ENCODE peak calls at places on chromosome 11, in seven cellular contexts. M is dorsolateral prefrontal cortex; A is CD8-positive, alpha-beta T cell; W is non-pigmented ciliary epithelial cell; R is activated T-helper 1 cell treated with Interleukin-2 at 50 U/mL for 16 hours; V is mesenchymal stem cell; T is T-helper 2 cell. K is an unnamed sample.

GRCh38 chr11:11640996-11641395 is 19.2 kb upstream of the GALNT18 start:
- DNase-seq in M (peak), A (no peak), W (no peak), R (no peak), V (no peak), T (no peak), K (no peak)

GRCh38 chr11:109838034-109838433 is 255.2 kb upstream of the ZC3H12C start:
- DNase-seq in M (no peak), A (no peak), W (no peak), R (no peak), V (no peak), T (no peak), K (no peak)

GRCh38 chr11:110645253-110645652 is 67.0 kb downstream of the ARHGAP20 start:
- DNase-seq in M (no peak), A (no peak), W (no peak), R (no peak), V (no peak), T (no peak), K (no peak)

GRCh38 chr11:43282607-43283440 is 29.0 kb upstream of the API5 start:
- DNase-seq in M (no peak), A (peak), W (no peak), R (no peak), V (peak), T (no peak), K (no peak)

GRCh38 chr11:42397483-42397882 is 914.3 kb upstream of the API5 start:
- DNase-seq in M (no peak), A (no peak), W (no peak), R (no peak), V (no peak), T (no peak), K (no peak)

GRCh38 chr11:30131535-30131934 is 99.3 kb upstream of the FSHB start:
- DNase-seq in M (no peak), A (no peak), W (no peak), R (no peak), V (no peak), T (no peak), K (no peak)

GRCh38 chr11:12179521-12179920 is 69.1 kb downstream of the MICAL2 start:
- DNase-seq in M (no peak), A (no peak), W (no peak), R (no peak), V (no peak), T (no peak), K (no peak)

GRCh38 chr11:134071306-134071705 is 2.4 kb downstream of the JAM3 start:
- DNase-seq in M (no peak), A (no peak), W (no peak), R (no peak), V (no peak), T (no peak), K (no peak)

GRCh38 chr11:27933992-27934829 is 173.7 kb downstream of the KIF18A start:
- DNase-seq in M (no peak), A (no peak), W (peak), R (no peak), V (peak), T (no peak), K (no peak)

GRCh38 chr11:71282581-71283351 is 30.4 kb upstream of the SHANK2 start:
- DNase-seq in M (no peak), A (peak), W (no peak), R (no peak), V (no peak), T (no peak), K (no peak)

GRCh38 chr11:62547691-62548281 is 1.2 kb upstream of the AHNAK start:
- DNase-seq in M (no peak), A (no peak), W (no peak), R (no peak), V (peak), T (no peak), K (no peak)

GRCh38 chr11:112555491-112556364 is 295.1 kb upstream of the PLET1 start:
- DNase-seq in M (peak), A (peak), W (no peak), R (peak), V (peak), T (peak), K (peak)

GRCh38 chr11:102256251-102256650 is 61.0 kb upstream of the BIRC3 start:
- DNase-seq in M (no peak), A (no peak), W (peak), R (no peak), V (peak), T (no peak), K (no peak)

GRCh38 chr11:59283311-59283710 is 70.6 kb upstream of the MPEG1 start:
- DNase-seq in M (no peak), A (no peak), W (no peak), R (no peak), V (no peak), T (no peak), K (no peak)

GRCh38 chr11:57260937-57261783 is 24.1 kb upstream of the APLNR start:
- DNase-seq in M (no peak), A (no peak), W (no peak), R (no peak), V (no peak), T (no peak), K (no peak)

GRCh38 chr11:13720940-13721339 is 52.5 kb downstream of the FAR1 start:
- DNase-seq in M (no peak), A (no peak), W (no peak), R (no peak), V (no peak), T (no peak), K (no peak)

GRCh38 chr11:100930185-100930778 is 199.3 kb downstream of the PGR start:
- DNase-seq in M (no peak), A (no peak), W (no peak), R (no peak), V (peak), T (no peak), K (no peak)

GRCh38 chr11:124934862-124935547 is 842 bp downstream of the HEPACAM start:
- DNase-seq in M (no peak), A (no peak), W (peak), R (no peak), V (peak), T (no peak), K (no peak)

GRCh38 chr11:63537293-63538101 is 889 bp downstream of the PLAAT4 start:
- DNase-seq in M (peak), A (peak), W (no peak), R (no peak), V (no peak), T (no peak), K (no peak)

GRCh38 chr11:85414175-85414574 is 213.0 kb downstream of the DLG2 start:
- DNase-seq in M (no peak), A (no peak), W (no peak), R (no peak), V (no peak), T (no peak), K (no peak)

GRCh38 chr11:62601114-62601363 is 626 bp downstream of the MTA2 start:
- DNase-seq in M (peak), A (no peak), W (no peak), R (peak), V (peak), T (no peak), K (peak)

GRCh38 chr11:117836077-117836960 is 11.8 kb upstream of the FXYD2 start:
- DNase-seq in M (no peak), A (peak), W (no peak), R (no peak), V (no peak), T (no peak), K (no peak)

GRCh38 chr11:65121447-65121864 is 478 bp downstream of the FAU start:
- DNase-seq in M (no peak), A (no peak), W (no peak), R (no peak), V (peak), T (no peak), K (no peak)

GRCh38 chr11:35418282-35418846 is 994 bp downstream of the SLC1A2 start:
- DNase-seq in M (peak), A (no peak), W (no peak), R (no peak), V (peak), T (no peak), K (no peak)

GRCh38 chr11:2883717-2884423 is 1.7 kb downstream of the CDKN1C start:
- DNase-seq in M (no peak), A (no peak), W (no peak), R (no peak), V (peak), T (no peak), K (no peak)

GRCh38 chr11:10317281-10317755 is 12.4 kb downstream of the ADM start:
- DNase-seq in M (no peak), A (no peak), W (no peak), R (no peak), V (no peak), T (no peak), K (no peak)

GRCh38 chr11:13207665-13208594 is 69.7 kb upstream of the BMAL1 start:
- DNase-seq in M (no peak), A (no peak), W (peak), R (no peak), V (peak), T (peak), K (peak)

GRCh38 chr11:35485656-35486318 is 39.6 kb downstream of the PAMR1 start:
- DNase-seq in M (peak), A (peak), W (peak), R (peak), V (peak), T (peak), K (peak)

GRCh38 chr11:8357891-8358566 is 94.4 kb upstream of the LMO1 start:
- DNase-seq in M (no peak), A (no peak), W (no peak), R (no peak), V (no peak), T (no peak), K (no peak)

K was measured in CD4-positive, alpha-beta T cell.